ENCODE peak calls at places on chromosome 18, in eight cellular contexts. F, I, Z, G, B, T, C and U are unnamed samples.

GRCh38 chr18:79221136-79221535 is 151.9 kb downstream of the ATP9B start:
- DNase-seq in F (no peak), I (no peak), Z (no peak), G (no peak), B (no peak), T (no peak), C (no peak), U (no peak)

GRCh38 chr18:24160086-24160485 is 21.2 kb downstream of the CABYR start:
- DNase-seq in F (no peak), I (no peak), Z (no peak), G (no peak), B (no peak), T (no peak), C (no peak), U (no peak)

GRCh38 chr18:53380063-53380639 is 844.3 kb downstream of the MBD2 start:
- DNase-seq in F (no peak), I (no peak), Z (peak), G (peak), B (peak), T (no peak), C (no peak), U (peak)

GRCh38 chr18:79049506-79049905 is 19.7 kb upstream of the ATP9B start:
- DNase-seq in F (no peak), I (no peak), Z (no peak), G (no peak), B (no peak), T (no peak), C (no peak), U (no peak)

GRCh38 chr18:31707815-31708214 is 23.4 kb upstream of the B4GALT6 start:
- DNase-seq in F (no peak), I (no peak), Z (no peak), G (no peak), B (no peak), T (no peak), C (no peak), U (no peak)

GRCh38 chr18:74084184-74084583 is 63.5 kb downstream of the FBXO15 start:
- DNase-seq in F (no peak), I (no peak), Z (no peak), G (no peak), B (no peak), T (no peak), C (no peak), U (no peak)

GRCh38 chr18:35143615-35144596 is 96.9 kb upstream of the ZNF397 start:
- DNase-seq in F (no peak), I (peak), Z (peak), G (peak), B (peak), T (peak), C (peak), U (peak)

GRCh38 chr18:34848156-34848555 is 138.1 kb downstream of the DTNA start:
- DNase-seq in F (no peak), I (no peak), Z (no peak), G (peak), B (no peak), T (no peak), C (no peak), U (no peak)

GRCh38 chr18:31046916-31047315 is 4.4 kb upstream of the DSC3 start:
- DNase-seq in F (no peak), I (no peak), Z (no peak), G (no peak), B (no peak), T (no peak), C (no peak), U (no peak)

GRCh38 chr18:34709104-34709503 is 994 bp upstream of the DTNA start:
- DNase-seq in F (no peak), I (no peak), Z (peak), G (peak), B (peak), T (peak), C (no peak), U (peak)

GRCh38 chr18:77487951-77488740 is 238.5 kb downstream of the GALR1 start:
- DNase-seq in F (no peak), I (no peak), Z (no peak), G (no peak), B (no peak), T (no peak), C (no peak), U (no peak)

GRCh38 chr18:48607049-48607984 is 68.5 kb downstream of the CTIF start:
- DNase-seq in F (no peak), I (no peak), Z (peak), G (peak), B (peak), T (peak), C (no peak), U (peak)

GRCh38 chr18:8177330-8178016 is 431.8 kb upstream of the RAB12 start:
- DNase-seq in F (no peak), I (no peak), Z (peak), G (peak), B (peak), T (no peak), C (no peak), U (peak)

GRCh38 chr18:79856119-79857080 is 58.7 kb downstream of the KCNG2 start:
- DNase-seq in F (no peak), I (peak), Z (peak), G (peak), B (peak), T (no peak), C (no peak), U (peak)

GRCh38 chr18:55494899-55495298 is 93.1 kb downstream of the TCF4 start:
- DNase-seq in F (no peak), I (no peak), Z (peak), G (no peak), B (no peak), T (no peak), C (no peak), U (peak)

GRCh38 chr18:9732031-9732430 is 23.9 kb downstream of the RAB31 start:
- DNase-seq in F (peak), I (no peak), Z (no peak), G (no peak), B (no peak), T (no peak), C (no peak), U (no peak)

DNA sequence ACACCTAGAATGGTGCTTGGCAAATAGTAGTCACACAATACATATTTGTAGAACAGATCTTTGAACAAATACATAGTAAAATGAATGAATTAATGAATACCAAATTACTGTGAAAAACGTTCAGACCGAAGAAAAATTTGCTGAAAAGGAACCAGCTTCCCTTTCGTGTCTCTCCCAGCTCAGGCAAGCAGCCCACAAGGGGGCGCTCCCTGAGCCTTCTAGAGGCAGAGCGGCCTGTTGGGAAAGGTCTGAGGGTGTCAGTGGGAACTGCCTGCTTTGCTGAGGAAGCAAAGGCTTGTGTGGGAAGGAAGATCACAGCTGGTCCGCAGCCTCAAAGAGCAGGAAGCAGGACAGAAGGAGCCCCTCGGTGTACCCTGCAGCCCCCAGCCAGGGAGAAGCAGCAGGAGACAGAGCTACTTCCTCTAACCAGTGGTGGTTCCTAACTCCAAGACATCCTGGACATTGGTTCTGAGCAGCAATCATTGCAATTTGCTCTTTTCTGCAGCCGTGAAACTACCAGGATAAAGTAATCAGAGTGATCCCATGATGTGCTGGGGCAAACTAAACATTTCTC is 231.1 kb downstream of the ANKRD30B start:
- DNase-seq in F (no peak), I (peak), Z (peak), G (peak), B (no peak), T (no peak), C (no peak), U (peak)
- TF ChIP-seq CTCF in F (no peak), I (peak), Z (peak), G (peak), B (no peak), T (peak), C (no peak), U (peak)

DNA sequence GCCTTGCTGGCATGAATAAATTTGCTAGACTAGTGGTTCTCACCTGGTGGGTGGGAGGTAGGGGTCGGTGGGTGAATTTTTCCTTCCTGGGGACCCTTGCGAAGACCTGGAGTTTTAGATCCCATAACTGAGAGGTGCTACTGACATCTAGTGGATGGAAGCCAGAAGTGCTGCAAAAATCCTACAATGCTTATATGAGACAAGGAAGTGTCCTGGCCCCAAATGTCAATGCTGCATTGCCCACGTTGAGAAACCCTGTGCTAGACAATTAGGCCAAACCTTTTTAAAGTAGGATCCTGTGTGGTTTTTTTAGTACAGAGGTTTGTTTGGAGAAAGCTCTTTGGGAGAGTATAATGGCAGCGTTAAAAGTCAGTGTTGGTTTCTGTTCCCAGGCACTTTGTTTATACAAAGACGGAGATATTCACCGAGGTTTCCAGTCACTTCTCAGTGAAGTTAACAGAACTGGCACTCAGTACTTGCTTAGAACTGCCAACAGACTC is 9.6 kb downstream of the SERPINB8 start:
- DNase-seq in F (no peak), I (peak), Z (peak), G (peak), B (peak), T (peak), C (no peak), U (peak)
- H3K4me3 ChIP-seq in F (peak), I (no peak), Z (peak), G (peak), B (no peak), T (peak), C (peak), U (peak)

DNA sequence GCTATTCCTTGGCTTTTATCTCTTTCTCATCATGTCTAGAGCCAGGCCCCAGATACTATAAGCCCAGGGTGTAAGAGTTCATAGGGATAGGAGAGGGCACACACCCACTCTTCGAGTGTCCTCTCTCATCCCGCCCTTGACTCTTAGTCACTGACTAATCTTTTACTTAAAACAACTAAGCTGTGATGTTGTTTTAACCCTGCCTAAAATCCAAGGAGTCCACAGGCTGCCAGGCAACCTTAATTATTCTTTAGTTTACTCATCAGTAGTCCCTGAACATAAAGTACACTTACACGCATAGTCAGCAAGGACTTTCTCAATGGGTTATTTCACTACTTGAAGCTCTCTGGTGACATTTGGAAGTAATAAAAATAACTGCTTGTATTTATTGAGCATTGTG is 28.4 kb downstream of the GREB1L start:
- DNase-seq in F (no peak), I (no peak), Z (peak), G (no peak), B (peak), T (no peak), C (no peak), U (peak)
- TF ChIP-seq CTCF in F (no peak), I (no peak), Z (no peak), G (no peak), B (no peak), T (no peak), C (no peak), U (no peak)

GRCh38 chr18:2913398-2914005 is 66.7 kb downstream of the EMILIN2 start:
- DNase-seq in F (peak), I (no peak), Z (no peak), G (no peak), B (no peak), T (no peak), C (no peak), U (no peak)

GRCh38 chr18:2914185-2914584 is 67.4 kb downstream of the EMILIN2 start:
- DNase-seq in F (peak), I (no peak), Z (peak), G (no peak), B (no peak), T (no peak), C (no peak), U (no peak)

GRCh38 chr18:2914844-2915243 is 68.0 kb downstream of the EMILIN2 start:
- DNase-seq in F (peak), I (no peak), Z (peak), G (no peak), B (peak), T (no peak), C (no peak), U (no peak)

GRCh38 chr18:2917255-2918047 is 70.6 kb downstream of the EMILIN2 start:
- DNase-seq in F (peak), I (no peak), Z (no peak), G (no peak), B (no peak), T (no peak), C (no peak), U (no peak)

GRCh38 chr18:2916184-2916583 is 69.4 kb downstream of the EMILIN2 start:
- DNase-seq in F (peak), I (no peak), Z (no peak), G (no peak), B (no peak), T (no peak), C (no peak), U (no peak)
- H3K4me3 ChIP-seq in F (no peak), I (no peak), Z (no peak), G (no peak), B (no peak), T (no peak), C (no peak), U (no peak)

DNA sequence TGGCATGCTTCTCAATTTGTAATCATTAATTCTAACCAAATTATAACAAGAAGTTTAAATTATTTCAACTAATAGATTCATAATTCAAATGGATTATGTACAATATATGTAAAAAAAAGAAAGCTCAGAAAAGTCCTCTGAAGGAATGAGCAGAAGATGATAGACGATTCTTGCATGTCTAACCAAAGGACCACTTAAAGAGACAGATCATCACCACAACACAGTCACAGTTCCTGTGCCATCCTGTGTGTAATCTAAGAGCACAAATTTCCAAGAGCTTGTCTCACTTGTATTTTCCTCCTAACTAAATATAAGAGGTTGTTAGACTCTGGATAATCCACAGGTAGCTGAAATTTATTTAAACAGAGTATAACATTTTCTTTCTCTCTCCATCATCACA is 122.3 kb upstream of the CD226 start:
- DNase-seq in F (no peak), I (no peak), Z (no peak), G (no peak), B (no peak), T (no peak), C (no peak), U (no peak)
- TF ChIP-seq CTCF in F (no peak), I (no peak), Z (no peak), G (no peak), B (no peak), T (no peak), C (no peak), U (no peak)

GRCh38 chr18:76464281-76465259 is 30.5 kb downstream of the ZNF516 start:
- DNase-seq in F (peak), I (no peak), Z (no peak), G (no peak), B (no peak), T (no peak), C (no peak), U (no peak)

GRCh38 chr18:76466410-76466991 is 28.5 kb downstream of the ZNF516 start:
- DNase-seq in F (peak), I (no peak), Z (no peak), G (no peak), B (no peak), T (no peak), C (no peak), U (no peak)

GRCh38 chr18:76465630-76466409 is 29.2 kb downstream of the ZNF516 start:
- DNase-seq in F (peak), I (no peak), Z (no peak), G (no peak), B (no peak), T (no peak), C (no peak), U (no peak)

GRCh38 chr18:76468345-76469275 is 26.4 kb downstream of the ZNF516 start:
- DNase-seq in F (no peak), I (no peak), Z (no peak), G (peak), B (no peak), T (no peak), C (no peak), U (no peak)

DNA sequence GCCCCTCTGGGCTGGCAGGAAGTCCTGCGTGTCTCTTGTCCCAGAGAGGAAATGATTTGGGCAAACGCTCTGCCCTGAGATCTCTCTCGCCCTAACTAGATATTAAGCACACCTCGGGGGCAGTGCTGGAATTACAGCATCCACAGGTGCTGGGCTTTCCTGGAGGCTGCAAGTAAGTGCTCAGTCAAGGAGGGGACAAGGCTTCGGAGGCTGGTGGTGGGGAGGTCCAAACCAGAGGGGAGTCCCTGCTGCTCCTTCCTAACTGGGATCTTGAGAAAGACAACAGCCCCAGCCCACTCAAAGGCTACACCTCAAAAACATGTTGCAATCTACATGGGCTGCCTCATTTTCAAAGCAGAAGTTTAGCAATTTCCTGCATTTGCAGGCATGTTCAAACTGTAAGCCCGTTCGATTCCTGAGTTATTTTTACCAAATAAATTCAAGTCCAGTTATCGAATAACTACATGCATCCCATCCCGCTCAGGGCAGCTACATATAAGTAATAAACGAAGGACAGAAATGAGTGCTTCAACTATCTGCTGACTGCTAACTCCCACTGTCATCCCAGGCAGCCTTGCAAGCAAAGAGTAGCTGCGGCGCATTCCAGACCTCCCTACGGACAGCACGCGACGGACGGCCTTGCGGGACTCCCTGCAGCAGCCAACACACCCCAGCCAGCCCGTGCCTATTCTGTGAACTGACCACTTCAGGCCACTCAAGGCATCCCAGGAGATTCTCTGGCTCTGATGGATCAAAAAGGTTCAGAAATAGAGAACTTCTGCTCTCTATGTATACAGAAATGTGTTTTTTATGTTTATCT is 27.5 kb downstream of the ZNF516 start:
- DNase-seq in F (peak), I (no peak), Z (peak), G (no peak), B (peak), T (no peak), C (no peak), U (peak)
- H3K4me3 ChIP-seq in F (peak), I (no peak), Z (no peak), G (no peak), B (no peak), T (no peak), C (no peak), U (peak)

DNA sequence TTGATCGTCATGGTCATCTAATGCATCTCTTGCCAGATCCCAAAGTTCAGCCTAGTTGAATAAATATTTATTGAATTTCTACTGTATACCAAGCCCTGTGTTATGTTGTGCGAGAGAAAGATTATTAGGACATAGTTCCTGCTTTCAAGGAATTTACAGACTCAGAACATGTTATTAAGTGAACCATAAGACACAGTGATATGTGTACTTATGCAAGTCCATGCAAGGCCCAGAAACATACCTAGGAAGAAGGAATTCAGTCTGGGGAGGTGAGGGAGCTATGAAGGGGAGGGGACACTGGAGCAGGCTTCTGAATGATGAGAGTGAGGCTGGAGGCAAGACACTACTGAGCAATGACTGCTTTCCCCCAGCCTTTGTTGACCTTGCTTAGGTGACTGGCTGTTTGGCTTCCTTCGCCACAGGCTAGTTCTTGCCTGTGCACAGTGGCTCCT is 81.4 kb downstream of the ACAA2 start:
- DNase-seq in F (no peak), I (no peak), Z (no peak), G (no peak), B (no peak), T (no peak), C (no peak), U (no peak)
- TF ChIP-seq CTCF in F (no peak), I (no peak), Z (no peak), G (no peak), B (no peak), T (no peak), C (no peak), U (no peak)

GRCh38 chr18:75131455-75132000 is 77.4 kb downstream of the PTGR3 start:
- DNase-seq in F (peak), I (no peak), Z (no peak), G (no peak), B (no peak), T (no peak), C (no peak), U (no peak)
- H3K4me3 ChIP-seq in F (peak), I (no peak), Z (no peak), G (peak), B (no peak), T (peak), C (no peak), U (no peak)